ENCODE peak calls at places on chromosomes 16 and 17, in eight cellular contexts. U, F, B, P, Y, E, A and K are unnamed samples.

GRCh38 chr17:48052956-48053757 is 5.0 kb downstream of the NFE2L1 start:
- DNase-seq in U (peak), A (no peak), P (peak), F (peak), B (peak), Y (no peak), E (peak), K (peak)

GRCh38 chr17:11608396-11608795 is 10.1 kb downstream of the DNAH9 start:
- DNase-seq in P (no peak), U (no peak), F (peak), Y (no peak), E (no peak), A (no peak), B (peak), K (peak)

GRCh38 chr17:81432873-81433451 is 37.7 kb downstream of the BAHCC1 start:
- DNase-seq in E (no peak), B (peak), U (no peak), A (no peak), P (no peak), Y (no peak), F (peak), K (peak)

GRCh38 chr17:40857535-40857934 is 9.5 kb downstream of the KRT12 start:
- DNase-seq in A (no peak), U (peak), B (no peak), F (no peak), E (no peak), P (peak), Y (peak), K (no peak)

GRCh38 chr16:23401142-23401541 is 51.8 kb downstream of the COG7 start:
- DNase-seq in E (no peak), Y (no peak), F (no peak), P (no peak), A (no peak), U (no peak), B (no peak), K (no peak)

GRCh38 chr17:42200702-42201101 is 6.4 kb upstream of the GHDC start:
- DNase-seq in U (no peak), B (peak), P (no peak), F (no peak), E (peak), A (no peak), Y (no peak), K (no peak)

GRCh38 chr16:85174871-85175723 is 62.8 kb upstream of the CIBAR2 start:
- DNase-seq in U (peak), F (no peak), Y (no peak), E (no peak), P (peak), B (no peak), A (no peak), K (no peak)

GRCh38 chr17:18356624-18357023 is 6.7 kb downstream of the SHMT1 start:
- DNase-seq in P (no peak), U (peak), Y (no peak), E (peak), F (no peak), B (peak), A (no peak), K (no peak)

GRCh38 chr17:16492613-16493290 is 759 bp upstream of the LRRC75A start:
- DNase-seq in F (no peak), A (no peak), B (no peak), P (no peak), U (no peak), Y (no peak), E (no peak), K (no peak)

GRCh38 chr17:27290916-27291598 is 2.9 kb upstream of the WSB1 start:
- DNase-seq in F (peak), U (no peak), P (no peak), E (no peak), Y (no peak), B (no peak), A (no peak), K (no peak)

GRCh38 chr17:20008242-20009051 is 712 bp upstream of the SPECC1 start:
- DNase-seq in A (peak), E (no peak), P (peak), F (no peak), Y (no peak), B (peak), U (no peak), K (peak)

GRCh38 chr16:685967-686366 is 1.8 kb upstream of the JMJD8 start:
- DNase-seq in B (peak), P (peak), E (no peak), Y (no peak), A (peak), U (peak), F (no peak), K (no peak)

GRCh38 chr16:85432606-85433005 is 180.5 kb upstream of the GSE1 start:
- DNase-seq in B (no peak), Y (no peak), F (no peak), U (no peak), A (no peak), P (no peak), E (no peak), K (no peak)

GRCh38 chr16:636206-637080 is at the start of gene METTL26:
- DNase-seq in F (peak), P (peak), Y (peak), U (peak), B (peak), A (peak), E (peak), K (peak)

GRCh38 chr17:77253611-77254051 is 112.9 kb downstream of the SEC14L1 start:
- DNase-seq in F (no peak), B (no peak), Y (no peak), P (peak), A (no peak), U (peak), E (no peak), K (no peak)

GRCh38 chr16:4200000-4200780 is 41.7 kb downstream of the SRL start:
- DNase-seq in Y (peak), P (peak), B (peak), F (peak), A (peak), U (peak), E (no peak), K (peak)

GRCh38 chr17:28182559-28182958 is 136.4 kb upstream of the TMEM97 start:
- DNase-seq in P (no peak), E (no peak), F (no peak), Y (no peak), U (peak), B (no peak), A (no peak), K (no peak)

GRCh38 chr17:14737984-14738651 is 437.2 kb downstream of the HS3ST3B1 start:
- DNase-seq in P (peak), E (no peak), Y (peak), F (no peak), U (peak), B (no peak), A (peak), K (no peak)

GRCh38 chr17:27975146-27976011 is 67.1 kb upstream of the NLK start:
- DNase-seq in E (no peak), Y (no peak), F (no peak), B (no peak), U (peak), A (peak), P (peak), K (no peak)

GRCh38 chr17:79811036-79811887 is 14.4 kb upstream of the CBX8 start:
- DNase-seq in P (peak), A (peak), F (peak), B (no peak), Y (peak), U (peak), E (peak), K (peak)

GRCh38 chr16:10178079-10178478 is 4.1 kb downstream of the GRIN2A start:
- DNase-seq in F (no peak), E (no peak), P (peak), B (no peak), Y (no peak), A (peak), U (peak), K (no peak)

GRCh38 chr17:41402161-41402560 is 4.8 kb upstream of the KRT31 start:
- DNase-seq in P (peak), Y (no peak), B (no peak), A (no peak), E (no peak), U (peak), F (no peak), K (no peak)

GRCh38 chr17:78184868-78185267 is 2.0 kb downstream of the TK1 start:
- DNase-seq in B (no peak), U (no peak), F (no peak), A (no peak), E (no peak), P (no peak), Y (no peak), K (no peak)

GRCh38 chr17:80952291-80952690 is 39.4 kb upstream of the CHMP6 start:
- DNase-seq in U (no peak), Y (no peak), A (no peak), B (no peak), P (no peak), F (no peak), E (no peak), K (no peak)

GRCh38 chr17:81878294-81878693 is 7.2 kb upstream of the ARHGDIA start:
- DNase-seq in P (no peak), A (no peak), E (no peak), U (no peak), F (no peak), Y (no peak), B (no peak), K (no peak)

GRCh38 chr16:82451449-82451848 is 175.3 kb upstream of the CDH13 start:
- DNase-seq in B (no peak), E (peak), P (no peak), F (no peak), Y (no peak), A (no peak), U (no peak), K (no peak)

GRCh38 chr16:64406661-64407267 is 715.1 kb downstream of the CDH11 start:
- DNase-seq in B (no peak), F (no peak), U (no peak), E (no peak), A (no peak), Y (no peak), P (no peak), K (no peak)

GRCh38 chr16:75364286-75364791 is 69.0 kb downstream of the CFDP1 start:
- DNase-seq in B (no peak), E (no peak), U (no peak), F (no peak), P (no peak), A (no peak), Y (no peak), K (no peak)

GRCh38 chr17:37759014-37759637 is 14.3 kb upstream of the HNF1B start:
- DNase-seq in P (no peak), Y (no peak), A (no peak), U (no peak), E (no peak), B (no peak), F (no peak), K (no peak)

GRCh38 chr17:41082565-41083136 is 1.3 kb upstream of the KRTAP4-7 start:
- DNase-seq in Y (no peak), P (peak), A (peak), U (peak), B (no peak), E (no peak), F (no peak), K (no peak)

GRCh38 chr16:71882505-71883192 is 1.3 kb downstream of the ZNF821 start:
- DNase-seq in E (peak), U (peak), F (peak), P (peak), Y (peak), B (peak), A (peak), K (peak)

GRCh38 chr17:4998027-4998665 is 396 bp downstream of the KIF1C start:
- DNase-seq in F (no peak), P (no peak), E (no peak), Y (peak), A (no peak), U (no peak), B (peak), K (no peak)

GRCh38 chr16:60655514-60656153 is 1380.6 kb downstream of the CDH8 start:
- DNase-seq in A (peak), U (no peak), E (no peak), P (no peak), B (no peak), F (no peak), Y (no peak), K (no peak)

GRCh38 chr17:40168262-40168832 is 8.9 kb upstream of the RAPGEFL1 start:
- DNase-seq in U (peak), B (peak), P (peak), A (peak), Y (peak), E (peak), F (peak), K (peak)

GRCh38 chr17:17847726-17848125 is 10.9 kb upstream of the SREBF1 start:
- DNase-seq in U (no peak), A (no peak), Y (no peak), E (no peak), P (no peak), F (no peak), B (no peak), K (no peak)

GRCh38 chr17:8326591-8327583 is 12.8 kb upstream of the ODF4 start:
- DNase-seq in F (peak), P (peak), B (no peak), A (peak), E (peak), U (peak), Y (peak), K (peak)

GRCh38 chr17:33039874-33040273 is 48.2 kb downstream of the SPACA3 start:
- DNase-seq in Y (no peak), U (peak), F (no peak), A (peak), B (peak), P (peak), E (no peak), K (no peak)

GRCh38 chr16:79093554-79093967 is 507.0 kb downstream of the MAF start:
- DNase-seq in F (no peak), Y (no peak), A (no peak), U (no peak), P (no peak), B (peak), E (peak), K (no peak)

GRCh38 chr16:57563487-57563750 is 21.0 kb downstream of the ADGRG5 start:
- DNase-seq in A (no peak), B (no peak), P (no peak), Y (no peak), F (no peak), U (no peak), E (no peak), K (no peak)

GRCh38 chr17:35981908-35982330 is 622 bp upstream of the CCL16 start:
- DNase-seq in E (no peak), F (no peak), A (no peak), U (no peak), B (no peak), P (no peak), Y (no peak), K (no peak)